ENCODE peak calls at places on chromosome 7, in four cellular contexts. One of them, this sample, is unnamed.

GRCh38 chr7:42953989-42954388 is 21.8 kb downstream of the MRPL32 start:
- DNase-seq in IMR-90: no peak
- DNase-seq in epithelial cell of esophagus: no peak
- DNase-seq in stimulated activated naive CD4-positive, alpha-beta T cell treated with Interleukin-2 at 50 U/mL for 16 hours: no peak
- DNase-seq in this sample: no peak

GRCh38 chr7:130982651-130983050 is 248.6 kb upstream of the KLF14 start:
- DNase-seq in IMR-90: no peak
- DNase-seq in epithelial cell of esophagus: no peak
- DNase-seq in stimulated activated naive CD4-positive, alpha-beta T cell treated with Interleukin-2 at 50 U/mL for 16 hours: no peak
- DNase-seq in this sample: no peak

GRCh38 chr7:13037216-13037615 is 349.8 kb downstream of the ARL4A start:
- DNase-seq in IMR-90: peak
- DNase-seq in epithelial cell of esophagus: no peak
- DNase-seq in stimulated activated naive CD4-positive, alpha-beta T cell treated with Interleukin-2 at 50 U/mL for 16 hours: no peak
- DNase-seq in this sample: no peak

GRCh38 chr7:28872226-28872625 is 85.9 kb downstream of the TRIL start:
- DNase-seq in epithelial cell of esophagus: peak
- DNase-seq in IMR-90: no peak
- DNase-seq in stimulated activated naive CD4-positive, alpha-beta T cell treated with Interleukin-2 at 50 U/mL for 16 hours: no peak
- DNase-seq in this sample: no peak

GRCh38 chr7:47535033-47535703 is 46.7 kb downstream of the TNS3 start:
- DNase-seq in stimulated activated naive CD4-positive, alpha-beta T cell treated with Interleukin-2 at 50 U/mL for 16 hours: no peak
- DNase-seq in epithelial cell of esophagus: no peak
- DNase-seq in IMR-90: peak
- DNase-seq in this sample: no peak

GRCh38 chr7:130272456-130273080 is 5.9 kb downstream of the CPA2 start:
- DNase-seq in epithelial cell of esophagus: peak
- DNase-seq in stimulated activated naive CD4-positive, alpha-beta T cell treated with Interleukin-2 at 50 U/mL for 16 hours: no peak
- DNase-seq in IMR-90: no peak
- DNase-seq in this sample: no peak

GRCh38 chr7:37510043-37510634 is 61.5 kb upstream of the ELMO1 start:
- DNase-seq in stimulated activated naive CD4-positive, alpha-beta T cell treated with Interleukin-2 at 50 U/mL for 16 hours: no peak
- DNase-seq in epithelial cell of esophagus: peak
- DNase-seq in IMR-90: no peak
- DNase-seq in this sample: peak

GRCh38 chr7:138890782-138891445 is 90.3 kb downstream of the KIAA1549 start:
- DNase-seq in epithelial cell of esophagus: peak
- DNase-seq in IMR-90: peak
- DNase-seq in stimulated activated naive CD4-positive, alpha-beta T cell treated with Interleukin-2 at 50 U/mL for 16 hours: no peak
- DNase-seq in this sample: no peak

GRCh38 chr7:157873181-157873580 is 536.4 kb downstream of the DNAJB6 start:
- DNase-seq in stimulated activated naive CD4-positive, alpha-beta T cell treated with Interleukin-2 at 50 U/mL for 16 hours: no peak
- DNase-seq in IMR-90: no peak
- DNase-seq in epithelial cell of esophagus: no peak
- DNase-seq in this sample: no peak

GRCh38 chr7:3162286-3162685 is 118.6 kb upstream of the CARD11 start:
- DNase-seq in epithelial cell of esophagus: no peak
- DNase-seq in stimulated activated naive CD4-positive, alpha-beta T cell treated with Interleukin-2 at 50 U/mL for 16 hours: no peak
- DNase-seq in IMR-90: peak
- DNase-seq in this sample: no peak

GRCh38 chr7:128831994-128832879 is 2.0 kb downstream of the FLNC start:
- DNase-seq in stimulated activated naive CD4-positive, alpha-beta T cell treated with Interleukin-2 at 50 U/mL for 16 hours: no peak
- DNase-seq in epithelial cell of esophagus: no peak
- DNase-seq in IMR-90: peak
- DNase-seq in this sample: no peak

GRCh38 chr7:47379629-47380324 is 202.1 kb downstream of the TNS3 start:
- DNase-seq in stimulated activated naive CD4-positive, alpha-beta T cell treated with Interleukin-2 at 50 U/mL for 16 hours: no peak
- DNase-seq in IMR-90: peak
- DNase-seq in epithelial cell of esophagus: peak
- DNase-seq in this sample: no peak

GRCh38 chr7:9148687-9149086 is 715.3 kb downstream of the NXPH1 start:
- DNase-seq in IMR-90: no peak
- DNase-seq in stimulated activated naive CD4-positive, alpha-beta T cell treated with Interleukin-2 at 50 U/mL for 16 hours: no peak
- DNase-seq in epithelial cell of esophagus: no peak
- DNase-seq in this sample: no peak

GRCh38 chr7:95672434-95672833 is 76.1 kb upstream of the PDK4 start:
- DNase-seq in stimulated activated naive CD4-positive, alpha-beta T cell treated with Interleukin-2 at 50 U/mL for 16 hours: no peak
- DNase-seq in IMR-90: no peak
- DNase-seq in epithelial cell of esophagus: no peak
- DNase-seq in this sample: no peak

GRCh38 chr7:138945169-138945568 is 36.0 kb downstream of the KIAA1549 start:
- DNase-seq in IMR-90: no peak
- DNase-seq in epithelial cell of esophagus: no peak
- DNase-seq in stimulated activated naive CD4-positive, alpha-beta T cell treated with Interleukin-2 at 50 U/mL for 16 hours: no peak
- DNase-seq in this sample: no peak

GRCh38 chr7:77331938-77332695 is 84.0 kb downstream of the GSAP start:
- DNase-seq in IMR-90: peak
- DNase-seq in stimulated activated naive CD4-positive, alpha-beta T cell treated with Interleukin-2 at 50 U/mL for 16 hours: peak
- DNase-seq in epithelial cell of esophagus: peak
- DNase-seq in this sample: peak

GRCh38 chr7:80335473-80336232 is 176.2 kb downstream of the GNAT3 start:
- DNase-seq in epithelial cell of esophagus: no peak
- DNase-seq in IMR-90: peak
- DNase-seq in stimulated activated naive CD4-positive, alpha-beta T cell treated with Interleukin-2 at 50 U/mL for 16 hours: no peak
- DNase-seq in this sample: no peak

GRCh38 chr7:151886783-151887182 is 9.9 kb upstream of the PRKAG2 start:
- DNase-seq in stimulated activated naive CD4-positive, alpha-beta T cell treated with Interleukin-2 at 50 U/mL for 16 hours: no peak
- DNase-seq in epithelial cell of esophagus: no peak
- DNase-seq in IMR-90: no peak
- DNase-seq in this sample: no peak

GRCh38 chr7:141073641-141074161 is at the start of gene TMEM178B:
- DNase-seq in epithelial cell of esophagus: no peak
- DNase-seq in IMR-90: no peak
- DNase-seq in stimulated activated naive CD4-positive, alpha-beta T cell treated with Interleukin-2 at 50 U/mL for 16 hours: no peak
- DNase-seq in this sample: peak

GRCh38 chr7:151010307-151011096 is 13.8 kb downstream of the ATG9B start:
- DNase-seq in epithelial cell of esophagus: no peak
- DNase-seq in IMR-90: peak
- DNase-seq in stimulated activated naive CD4-positive, alpha-beta T cell treated with Interleukin-2 at 50 U/mL for 16 hours: peak
- DNase-seq in this sample: no peak

GRCh38 chr7:5406957-5407930 is 16.4 kb downstream of the TNRC18 start:
- DNase-seq in stimulated activated naive CD4-positive, alpha-beta T cell treated with Interleukin-2 at 50 U/mL for 16 hours: no peak
- DNase-seq in epithelial cell of esophagus: no peak
- DNase-seq in IMR-90: no peak
- DNase-seq in this sample: no peak

GRCh38 chr7:33710608-33711007 is 194.7 kb upstream of the BMPER start:
- DNase-seq in IMR-90: peak
- DNase-seq in epithelial cell of esophagus: no peak
- DNase-seq in stimulated activated naive CD4-positive, alpha-beta T cell treated with Interleukin-2 at 50 U/mL for 16 hours: no peak
- DNase-seq in this sample: no peak

GRCh38 chr7:44076101-44076895 is 6.0 kb downstream of the POLM start:
- DNase-seq in epithelial cell of esophagus: no peak
- DNase-seq in IMR-90: no peak
- DNase-seq in stimulated activated naive CD4-positive, alpha-beta T cell treated with Interleukin-2 at 50 U/mL for 16 hours: no peak
- DNase-seq in this sample: no peak

GRCh38 chr7:29612596-29612995 is 49.0 kb downstream of the PRR15 start:
- DNase-seq in IMR-90: no peak
- DNase-seq in epithelial cell of esophagus: no peak
- DNase-seq in stimulated activated naive CD4-positive, alpha-beta T cell treated with Interleukin-2 at 50 U/mL for 16 hours: no peak
- DNase-seq in this sample: no peak

GRCh38 chr7:98613601-98614425 is 3.3 kb upstream of the NPTX2 start:
- DNase-seq in epithelial cell of esophagus: peak
- DNase-seq in stimulated activated naive CD4-positive, alpha-beta T cell treated with Interleukin-2 at 50 U/mL for 16 hours: no peak
- DNase-seq in IMR-90: peak
- DNase-seq in this sample: no peak

GRCh38 chr7:28149291-28150101 is 31.1 kb downstream of the JAZF1 start:
- DNase-seq in IMR-90: no peak
- DNase-seq in stimulated activated naive CD4-positive, alpha-beta T cell treated with Interleukin-2 at 50 U/mL for 16 hours: no peak
- DNase-seq in epithelial cell of esophagus: no peak
- DNase-seq in this sample: no peak

GRCh38 chr7:26399747-26400146 is 108.1 kb downstream of the SNX10 start:
- DNase-seq in IMR-90: no peak
- DNase-seq in epithelial cell of esophagus: no peak
- DNase-seq in stimulated activated naive CD4-positive, alpha-beta T cell treated with Interleukin-2 at 50 U/mL for 16 hours: no peak
- DNase-seq in this sample: no peak

GRCh38 chr7:17147409-17147808 is 151.0 kb upstream of the AHR start:
- DNase-seq in epithelial cell of esophagus: no peak
- DNase-seq in stimulated activated naive CD4-positive, alpha-beta T cell treated with Interleukin-2 at 50 U/mL for 16 hours: no peak
- DNase-seq in IMR-90: no peak
- DNase-seq in this sample: no peak

GRCh38 chr7:22001345-22002004 is 55.8 kb upstream of the CDCA7L start:
- DNase-seq in IMR-90: peak
- DNase-seq in epithelial cell of esophagus: peak
- DNase-seq in stimulated activated naive CD4-positive, alpha-beta T cell treated with Interleukin-2 at 50 U/mL for 16 hours: no peak
- DNase-seq in this sample: peak

GRCh38 chr7:15647309-15647708 is 39.2 kb downstream of the MEOX2 start:
- DNase-seq in epithelial cell of esophagus: no peak
- DNase-seq in IMR-90: no peak
- DNase-seq in stimulated activated naive CD4-positive, alpha-beta T cell treated with Interleukin-2 at 50 U/mL for 16 hours: no peak
- DNase-seq in this sample: no peak